ENCODE peak calls at places on chromosomes 12 and 14, in nine cellular contexts. V is gastrocnemius medialis; C is foreskin keratinocyte; B is pancreas; M is heart left ventricle; N is lung; Q is HepG2; Z is upper lobe of right lung; O is CD4-positive, alpha-beta T cell. X is an unnamed sample.

GRCh38 chr12:28967426-28967825 is 181.7 kb upstream of the FAR2 start:
- ATAC-seq in O (no peak), B (no peak), C (no peak), M (no peak), Q (no peak), Z (no peak), N (no peak), V (no peak), X (no peak)

GRCh38 chr12:23752245-23752644 is 197.2 kb downstream of the SOX5 start:
- ATAC-seq in C (no peak), O (no peak), Z (no peak), M (no peak), B (no peak), V (no peak), Q (no peak), N (no peak), X (no peak)

GRCh38 chr12:94326727-94327126 is 132.9 kb downstream of the CEP83 start:
- ATAC-seq in Z (no peak), O (no peak), V (no peak), Q (no peak), C (peak), B (no peak), N (no peak), M (no peak), X (no peak)

GRCh38 chr12:85855305-85855704 is 18.8 kb upstream of the NTS start:
- ATAC-seq in N (no peak), C (no peak), M (peak), V (no peak), B (no peak), Z (peak), O (no peak), Q (no peak), X (no peak)

GRCh38 chr12:67640863-67641262 is 7.7 kb upstream of the DYRK2 start:
- ATAC-seq in Z (no peak), C (no peak), V (no peak), N (no peak), M (no peak), B (peak), O (no peak), Q (no peak), X (no peak)

GRCh38 chr12:68336754-68337343 is 4.7 kb upstream of the MDM1 start:
- ATAC-seq in O (no peak), Z (no peak), Q (no peak), N (no peak), M (no peak), V (no peak), B (no peak), C (no peak), X (no peak)

GRCh38 chr12:26567126-26567525 is 265.9 kb downstream of the ITPR2 start:
- ATAC-seq in V (no peak), O (no peak), B (no peak), M (no peak), Q (no peak), Z (no peak), C (no peak), N (no peak), X (no peak)

GRCh38 chr14:22039938-22040780 is 366.5 kb upstream of the OR4E1 start:
- ATAC-seq in O (peak), C (peak), Z (peak), V (no peak), B (peak), N (no peak), M (no peak), Q (peak), X (no peak)

GRCh38 chr12:88361493-88361892 is 218.8 kb downstream of the KITLG start:
- ATAC-seq in B (no peak), Z (no peak), Q (no peak), M (no peak), C (peak), N (no peak), O (no peak), V (no peak), X (no peak)

GRCh38 chr14:70753518-70753953 is 55.8 kb downstream of the MAP3K9 start:
- ATAC-seq in N (peak), Q (peak), V (no peak), M (no peak), O (no peak), Z (peak), C (no peak), B (peak), X (no peak)

GRCh38 chr14:88553886-88554457 is 835 bp downstream of the PTPN21 start:
- ATAC-seq in B (peak), C (no peak), M (no peak), V (no peak), N (no peak), Q (no peak), Z (no peak), O (no peak), X (no peak)

GRCh38 chr12:5745251-5745888 is 199.7 kb downstream of the ANO2 start:
- ATAC-seq in Z (peak), O (peak), N (peak), V (peak), B (peak), C (peak), Q (peak), M (peak), X (peak)

GRCh38 chr14:35046751-35047536 is 872 bp downstream of the FAM177A1 start:
- ATAC-seq in V (peak), C (peak), B (peak), Q (peak), M (peak), N (peak), Z (peak), O (peak), X (peak)

GRCh38 chr12:2495452-2496112 is 299.2 kb upstream of the FKBP4 start:
- ATAC-seq in M (no peak), C (no peak), O (no peak), Q (no peak), N (no peak), Z (no peak), B (no peak), V (peak), X (no peak)

GRCh38 chr12:115440438-115440837 is 756.5 kb upstream of the TBX3 start:
- ATAC-seq in M (peak), C (peak), O (no peak), N (no peak), Q (peak), V (peak), B (no peak), Z (peak), X (no peak)

GRCh38 chr12:30457621-30458289 is 237.9 kb downstream of the IPO8 start:
- ATAC-seq in Q (peak), C (peak), O (no peak), Z (no peak), V (peak), B (peak), M (peak), N (peak), X (peak)

GRCh38 chr14:79971330-79971729 is 240.0 kb downstream of the DIO2 start:
- ATAC-seq in C (peak), N (no peak), V (no peak), B (no peak), M (no peak), Z (no peak), Q (no peak), O (no peak), X (peak)

GRCh38 chr12:113203852-113204760 is 17.2 kb upstream of the TPCN1 start:
- ATAC-seq in B (no peak), C (no peak), N (no peak), Q (peak), V (no peak), M (no peak), O (no peak), Z (no peak), X (no peak)

GRCh38 chr12:11085419-11085818 is 6.7 kb downstream of the TAS2R43 start:
- ATAC-seq in O (no peak), Q (no peak), V (no peak), B (no peak), Z (no peak), N (no peak), C (peak), M (no peak), X (no peak)

GRCh38 chr12:53695148-53696138 is 19.6 kb upstream of the ATP5MC2 start:
- ATAC-seq in N (peak), M (peak), Z (peak), B (peak), Q (peak), C (peak), O (peak), V (no peak), X (peak)

GRCh38 chr12:57487055-57487596 is 742 bp upstream of the MARS1 start:
- ATAC-seq in Z (no peak), B (no peak), O (no peak), N (no peak), C (no peak), V (no peak), Q (no peak), M (no peak), X (no peak)

GRCh38 chr12:56286044-56286830 is 13.9 kb downstream of the CS start:
- ATAC-seq in B (peak), Z (peak), V (no peak), C (no peak), N (no peak), M (no peak), O (no peak), Q (no peak), X (no peak)

GRCh38 chr12:104055686-104056388 is 5.8 kb upstream of the GLT8D2 start:
- ATAC-seq in N (peak), Z (peak), O (no peak), M (peak), B (peak), V (peak), C (no peak), Q (no peak), X (peak)

GRCh38 chr12:98745578-98746391 is 100.7 kb downstream of the APAF1 start:
- ATAC-seq in N (no peak), V (no peak), Z (peak), B (peak), O (peak), Q (peak), C (peak), M (peak), X (peak)

GRCh38 chr14:64763089-64763782 is 59.0 kb downstream of the PLEKHG3 start:
- ATAC-seq in B (no peak), V (no peak), O (no peak), C (no peak), N (no peak), M (no peak), Z (no peak), Q (no peak), X (no peak)

GRCh38 chr14:64760916-64761315 is 56.7 kb downstream of the PLEKHG3 start:
- ATAC-seq in V (no peak), Q (no peak), Z (no peak), O (no peak), C (no peak), B (no peak), N (no peak), M (no peak), X (no peak)

GRCh38 chr14:64761441-64762043 is 57.3 kb downstream of the PLEKHG3 start:
- ATAC-seq in N (no peak), C (no peak), B (peak), V (no peak), Q (no peak), M (no peak), Z (no peak), O (no peak), X (no peak)

GRCh38 chr14:64763801-64764511 is 59.7 kb downstream of the PLEKHG3 start:
- ATAC-seq in Q (peak), V (no peak), M (no peak), B (peak), C (no peak), N (no peak), O (no peak), Z (no peak), X (no peak)

DNA sequence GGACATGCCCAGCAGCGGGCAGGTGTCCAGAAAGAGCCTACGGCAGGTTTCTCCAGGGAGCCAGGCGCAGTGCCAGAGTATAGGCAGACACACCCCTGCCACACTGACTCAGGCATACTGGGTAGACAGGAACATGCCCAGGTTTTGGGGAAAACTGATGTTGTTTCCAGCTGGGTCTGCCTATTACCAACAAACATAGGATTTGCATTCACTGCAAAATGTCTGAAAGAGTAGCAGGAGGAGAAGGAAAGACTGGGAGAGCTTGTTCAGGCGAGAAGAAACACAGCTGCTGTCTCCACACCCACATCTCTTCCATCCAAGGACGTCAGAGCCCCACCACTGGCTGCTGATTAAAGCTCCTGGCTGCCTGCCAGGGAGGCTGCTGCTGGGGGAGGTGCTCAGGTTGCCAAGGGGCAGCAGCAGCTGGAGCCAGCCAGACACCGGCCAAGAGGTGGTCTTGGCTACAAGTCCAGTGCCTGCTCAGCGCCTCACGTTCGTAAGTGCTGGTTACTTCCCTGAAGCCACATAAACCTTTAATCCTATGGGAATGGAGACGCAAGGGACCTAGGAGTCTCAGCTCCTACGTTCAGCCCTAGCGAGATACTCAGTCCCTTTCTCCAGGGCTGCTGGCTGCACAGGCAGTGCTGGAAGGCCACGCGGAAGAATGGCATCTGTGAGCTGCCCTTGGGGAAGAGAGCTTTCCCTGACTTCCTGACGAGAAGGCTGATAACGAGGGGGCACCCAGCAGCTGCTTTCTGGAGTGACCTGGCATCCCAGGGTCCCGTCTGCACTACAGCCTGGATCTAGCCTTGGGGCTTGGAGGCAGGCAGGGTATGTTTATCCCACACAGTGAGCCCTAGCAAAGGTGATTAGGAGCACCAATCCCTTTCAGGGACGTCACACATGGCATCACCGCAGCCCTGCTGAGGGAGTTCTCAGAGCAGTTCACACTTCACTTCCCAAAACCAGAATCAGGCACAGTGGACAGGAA is 58.1 kb downstream of the PLEKHG3 start:
- ATAC-seq in M (peak), Q (no peak), O (peak), Z (no peak), V (peak), B (peak), N (no peak), C (peak), X (peak)
- TF ChIP-seq CTCF in M (no peak), Q (no peak), O (no peak), Z (no peak), V (no peak), B (no peak), N (no peak), C (no peak), X (no peak)

GRCh38 chr12:38911611-38912010 is 6.2 kb upstream of the CPNE8 start:
- ATAC-seq in N (no peak), B (no peak), Z (no peak), O (no peak), M (no peak), C (no peak), Q (no peak), V (no peak), X (no peak)
- TF ChIP-seq CTCF in N (no peak), B (no peak), Z (no peak), O (no peak), M (no peak), C (peak), Q (peak), V (no peak), X (no peak)

DNA sequence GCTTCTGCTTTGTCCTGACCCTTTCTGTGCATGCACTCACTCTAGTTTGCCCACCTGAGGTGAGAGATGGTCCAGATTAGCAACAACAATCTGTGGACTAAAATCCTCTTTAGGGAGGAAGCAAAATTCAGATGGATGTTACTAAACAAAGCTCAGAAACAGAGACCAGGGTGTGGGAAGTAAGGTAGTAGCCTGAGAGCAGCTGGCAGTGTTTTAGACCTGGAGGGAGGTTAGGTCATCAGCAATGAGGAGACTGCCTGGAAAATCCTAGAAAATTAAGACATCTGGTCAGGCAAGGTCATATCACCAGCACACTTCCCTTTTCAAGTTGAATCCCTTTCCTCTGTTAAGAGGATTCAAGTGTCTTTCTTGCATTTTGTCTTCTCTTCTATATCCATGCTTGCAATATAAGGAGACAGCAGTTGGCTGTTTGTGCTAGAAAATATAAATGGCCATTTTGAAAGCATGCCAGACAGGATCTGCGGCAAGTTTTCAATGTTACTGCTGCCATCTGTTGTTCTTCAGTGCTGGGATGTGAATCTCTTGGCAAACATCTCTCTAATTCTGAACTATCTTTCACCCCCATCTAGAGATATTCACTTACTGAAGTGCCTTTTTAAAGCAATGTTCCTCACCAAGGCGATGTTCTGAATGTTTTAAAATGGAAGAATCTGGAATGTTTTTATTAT is 266.4 kb downstream of the NAV3 start:
- ATAC-seq in Q (no peak), C (no peak), O (no peak), Z (no peak), V (no peak), N (no peak), M (no peak), B (peak), X (peak)
- TF ChIP-seq CTCF in Q (no peak), C (no peak), O (no peak), Z (no peak), V (no peak), N (no peak), M (no peak), B (no peak), X (no peak)

GRCh38 chr12:108854453-108855283 is 2.7 kb downstream of the SSH1 start:
- ATAC-seq in M (peak), C (peak), O (no peak), Q (no peak), B (peak), V (peak), N (peak), Z (peak), X (peak)

GRCh38 chr12:108855284-108856169 is 1.9 kb downstream of the SSH1 start:
- ATAC-seq in Q (peak), V (no peak), C (no peak), Z (no peak), B (no peak), N (no peak), M (no peak), O (no peak), X (no peak)

GRCh38 chr12:108853426-108853825 is 4.0 kb downstream of the SSH1 start:
- ATAC-seq in M (no peak), B (no peak), C (no peak), O (no peak), Z (no peak), Q (no peak), N (no peak), V (no peak), X (no peak)

GRCh38 chr12:108852674-108853073 is 4.7 kb downstream of the SSH1 start:
- ATAC-seq in B (no peak), C (no peak), V (no peak), Q (no peak), Z (no peak), N (no peak), M (no peak), O (no peak), X (no peak)

GRCh38 chr12:108854055-108854452 is 3.3 kb downstream of the SSH1 start:
- ATAC-seq in Q (no peak), B (peak), N (no peak), V (peak), C (peak), M (peak), O (no peak), Z (peak), X (peak)
- TF ChIP-seq CTCF in Q (no peak), B (no peak), N (peak), V (peak), C (peak), M (peak), O (no peak), Z (peak), X (no peak)

GRCh38 chr12:123531091-123531490 is 2.4 kb downstream of the RILPL1 start:
- ATAC-seq in O (no peak), Q (no peak), C (no peak), B (no peak), M (peak), Z (no peak), V (peak), N (no peak), X (no peak)

GRCh38 chr12:123530683-123531082 is 2.8 kb downstream of the RILPL1 start:
- ATAC-seq in C (no peak), M (no peak), Z (no peak), N (no peak), O (no peak), B (no peak), V (no peak), Q (no peak), X (no peak)

GRCh38 chr12:123532808-123533649 is 490 bp downstream of the RILPL1 start:
- ATAC-seq in V (peak), Z (peak), Q (peak), C (peak), B (peak), M (peak), O (no peak), N (peak), X (peak)

GRCh38 chr12:123532021-123532420 is 1.5 kb downstream of the RILPL1 start:
- ATAC-seq in C (peak), O (no peak), M (peak), Z (peak), Q (no peak), V (no peak), N (no peak), B (peak), X (no peak)

GRCh38 chr12:123533672-123534643 is at the start of gene RILPL1:
- ATAC-seq in C (peak), N (peak), B (peak), V (peak), O (peak), Z (peak), Q (peak), M (peak), X (peak)
- TF ChIP-seq CTCF in C (peak), N (no peak), B (no peak), V (peak), O (peak), Z (peak), Q (peak), M (peak), X (peak)

GRCh38 chr12:14418526-14418925 is 53.0 kb downstream of the ATF7IP start:
- ATAC-seq in M (peak), Z (peak), Q (no peak), N (no peak), B (peak), C (peak), O (peak), V (no peak), X (no peak)
- TF ChIP-seq CTCF in M (peak), Z (peak), Q (no peak), N (no peak), B (no peak), C (peak), O (peak), V (no peak), X (peak)

DNA sequence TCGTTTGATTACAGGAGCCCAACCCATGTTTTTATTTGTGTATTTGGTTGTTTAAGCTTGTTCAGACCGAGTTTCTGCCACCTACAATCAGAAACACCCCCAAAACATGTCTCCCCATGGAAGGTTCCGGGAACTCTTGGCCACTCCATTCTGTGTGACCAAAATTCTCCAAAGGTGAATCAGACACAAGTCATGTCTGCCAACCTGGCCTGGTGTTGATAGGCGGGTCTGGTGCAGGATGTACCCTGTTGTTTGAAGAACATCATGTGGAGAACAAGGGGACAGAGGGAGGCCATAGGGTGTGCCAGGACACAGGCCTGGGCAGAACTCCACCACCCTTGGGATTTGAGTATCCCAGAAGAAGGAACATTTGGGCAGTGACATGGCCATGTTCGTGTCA is 147.1 kb upstream of the MYL2 start:
- ATAC-seq in N (no peak), Q (no peak), B (no peak), V (no peak), O (no peak), M (peak), C (no peak), Z (no peak), X (no peak)
- TF ChIP-seq CTCF in N (no peak), Q (no peak), B (no peak), V (no peak), O (no peak), M (no peak), C (no peak), Z (no peak), X (no peak)

GRCh38 chr14:90184571-90185266 is 71.6 kb upstream of the PSMC1 start:
- ATAC-seq in M (no peak), N (no peak), V (no peak), C (no peak), B (no peak), O (no peak), Z (no peak), Q (no peak), X (no peak)
- TF ChIP-seq CTCF in M (no peak), N (no peak), V (no peak), C (no peak), B (no peak), O (no peak), Z (no peak), Q (no peak), X (no peak)